ENCODE peak calls at places on chromosomes 2 and 18, in ten cellular contexts. V, W, Z, E, F, S, H, T, G and R are unnamed samples.
A peak's percentile ranks its signal among the peaks of the same experiment; 100 is the strongest.

GRCh38 chr2:163405298-163405697 is 330.5 kb downstream of the FIGN start:
- DNase-seq in S (no peak), W (no peak), T (no peak), Z (no peak), F (no peak), H (no peak), V (no peak), G (peak; percentile 6), E (no peak), R (no peak)

GRCh38 chr2:27003003-27003402 is 29.8 kb upstream of the TMEM214 start:
- DNase-seq in F (no peak), T (no peak), S (no peak), W (no peak), G (no peak), H (no peak), V (no peak), Z (no peak), E (no peak), R (no peak)

GRCh38 chr2:218963597-218963996 is 4.1 kb downstream of the CDK5R2 start:
- DNase-seq in V (no peak), F (no peak), Z (no peak), W (no peak), T (no peak), E (no peak), S (no peak), H (no peak), G (no peak), R (no peak)

GRCh38 chr2:34188464-34188863 is 589.4 kb upstream of the FAM98A start:
- DNase-seq in W (no peak), S (no peak), T (no peak), V (no peak), Z (no peak), H (no peak), G (no peak), F (no peak), E (no peak), R (no peak)

GRCh38 chr2:214889301-214889700 is 79.8 kb upstream of the BARD1 start:
- DNase-seq in S (no peak), Z (no peak), V (no peak), F (no peak), H (no peak), W (no peak), T (no peak), G (no peak), E (no peak), R (no peak)

GRCh38 chr2:30679416-30680088 is 127.7 kb downstream of the CAPN13 start:
- DNase-seq in Z (no peak), G (no peak), S (no peak), V (peak; percentile 78), H (no peak), T (no peak), E (no peak), F (no peak), W (no peak), R (peak; percentile 25)

GRCh38 chr2:37189452-37190153 is 1.1 kb upstream of the SULT6B1 start:
- DNase-seq in Z (peak; percentile 89), T (peak; percentile 88), E (no peak), F (no peak), S (no peak), V (no peak), H (no peak), G (no peak), W (peak; percentile 78), R (no peak)

GRCh38 chr2:162091325-162092007 is 17.5 kb upstream of the DPP4 start:
- DNase-seq in W (no peak), H (no peak), F (no peak), S (peak; percentile 65), Z (peak; percentile 81), T (no peak), V (no peak), G (no peak), E (no peak), R (no peak)

GRCh38 chr2:21175895-21176646 is 52.3 kb downstream of the TDRD15 start:
- DNase-seq in F (peak; percentile 58), H (no peak), S (no peak), T (no peak), Z (no peak), W (no peak), E (no peak), V (no peak), G (peak; percentile 3), R (no peak)

GRCh38 chr18:56933472-56933871 is 213.4 kb upstream of the BOD1L2 start:
- DNase-seq in F (no peak), H (no peak), S (no peak), Z (no peak), E (no peak), V (no peak), G (no peak), T (no peak), W (no peak), R (no peak)

GRCh38 chr2:6750389-6751158 is 115.1 kb downstream of the CMPK2 start:
- DNase-seq in Z (no peak), W (no peak), V (no peak), T (no peak), H (no peak), G (no peak), F (no peak), S (no peak), E (no peak), R (no peak)

DNA sequence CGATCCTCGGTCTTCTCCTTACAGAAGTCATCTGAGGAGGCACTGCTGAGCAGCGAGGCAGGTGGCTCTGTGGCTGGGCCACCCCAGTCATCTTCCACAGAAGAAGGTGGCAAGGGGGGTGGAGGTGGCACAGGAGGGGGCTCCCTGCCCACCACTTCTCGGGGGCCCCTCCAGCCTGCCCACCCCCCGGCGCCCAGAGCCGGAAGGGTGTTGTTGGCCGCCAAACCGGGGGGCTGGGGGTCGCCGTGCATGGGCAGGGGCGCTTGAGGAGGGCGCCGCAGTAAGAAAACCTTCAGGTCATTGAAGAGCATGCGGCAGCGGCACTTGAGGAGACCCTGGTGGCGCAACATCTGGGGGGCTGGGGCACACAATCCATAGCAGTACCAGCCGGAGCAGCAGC is 2.5 kb downstream of the MARCHF4 start:
- DNase-seq in G (no peak), H (no peak), Z (no peak), E (no peak), S (no peak), V (no peak), W (no peak), F (no peak), T (no peak), R (no peak)
- TF ChIP-seq CTCF in G (no peak), H (no peak), Z (no peak), E (no peak), S (no peak), V (no peak), W (no peak), F (no peak), T (no peak), R (no peak)

GRCh38 chr2:238900511-238900910 is 52.6 kb downstream of the TWIST2 start:
- DNase-seq in S (no peak), Z (no peak), G (no peak), T (no peak), F (no peak), E (no peak), H (no peak), W (no peak), V (no peak), R (no peak)

GRCh38 chr2:238901461-238902057 is 53.7 kb downstream of the TWIST2 start:
- DNase-seq in W (no peak), H (no peak), V (no peak), E (no peak), G (no peak), T (no peak), Z (no peak), F (no peak), S (no peak), R (no peak)

GRCh38 chr2:238904177-238904576 is 56.3 kb downstream of the TWIST2 start:
- DNase-seq in T (no peak), F (no peak), W (no peak), E (no peak), Z (no peak), V (no peak), S (no peak), H (no peak), G (no peak), R (no peak)

GRCh38 chr2:238903141-238903540 is 55.3 kb downstream of the TWIST2 start:
- DNase-seq in F (no peak), T (no peak), Z (no peak), G (no peak), H (no peak), W (no peak), E (no peak), V (no peak), S (no peak), R (no peak)

DNA sequence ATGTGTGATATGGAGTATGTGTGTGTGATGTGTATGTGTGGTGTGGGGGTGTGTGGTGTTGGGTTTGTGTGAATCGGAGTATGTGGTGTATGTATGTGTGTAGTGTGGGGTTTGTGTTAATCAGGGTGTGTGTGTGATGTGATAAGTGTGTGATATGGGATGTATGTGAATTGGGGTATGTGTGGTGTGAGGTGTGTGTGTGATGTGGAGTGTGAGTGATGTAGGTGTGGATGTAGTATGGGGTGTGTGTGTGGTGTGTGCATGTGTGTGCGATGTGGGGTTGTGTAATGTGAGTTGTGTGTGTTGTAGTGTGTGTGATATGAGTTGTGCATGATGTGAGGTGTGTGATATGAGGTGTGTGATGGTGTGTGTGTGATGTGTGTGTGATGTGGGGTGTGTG is 54.4 kb downstream of the TWIST2 start:
- DNase-seq in W (no peak), Z (no peak), S (no peak), G (no peak), E (no peak), H (no peak), F (no peak), T (no peak), V (no peak), R (no peak)
- H3K27ac ChIP-seq in W (no peak overlapping the region), Z (no peak overlapping the region), S (no peak overlapping the region), G (no peak overlapping the region), E (no peak overlapping the region), H (no peak overlapping the region), F (no peak overlapping the region), T (no peak overlapping the region), V (no peak overlapping the region), R (no peak overlapping the region)

GRCh38 chr18:45282101-45282812 is 333.0 kb upstream of the SLC14A2 start:
- DNase-seq in S (no peak), H (no peak), T (no peak), W (no peak), Z (no peak), G (no peak), V (no peak), F (no peak), E (no peak), R (no peak)
- TF ChIP-seq CTCF in S (no peak), H (no peak), T (no peak), W (no peak), Z (no peak), G (no peak), V (no peak), F (no peak), E (no peak), R (no peak)

DNA sequence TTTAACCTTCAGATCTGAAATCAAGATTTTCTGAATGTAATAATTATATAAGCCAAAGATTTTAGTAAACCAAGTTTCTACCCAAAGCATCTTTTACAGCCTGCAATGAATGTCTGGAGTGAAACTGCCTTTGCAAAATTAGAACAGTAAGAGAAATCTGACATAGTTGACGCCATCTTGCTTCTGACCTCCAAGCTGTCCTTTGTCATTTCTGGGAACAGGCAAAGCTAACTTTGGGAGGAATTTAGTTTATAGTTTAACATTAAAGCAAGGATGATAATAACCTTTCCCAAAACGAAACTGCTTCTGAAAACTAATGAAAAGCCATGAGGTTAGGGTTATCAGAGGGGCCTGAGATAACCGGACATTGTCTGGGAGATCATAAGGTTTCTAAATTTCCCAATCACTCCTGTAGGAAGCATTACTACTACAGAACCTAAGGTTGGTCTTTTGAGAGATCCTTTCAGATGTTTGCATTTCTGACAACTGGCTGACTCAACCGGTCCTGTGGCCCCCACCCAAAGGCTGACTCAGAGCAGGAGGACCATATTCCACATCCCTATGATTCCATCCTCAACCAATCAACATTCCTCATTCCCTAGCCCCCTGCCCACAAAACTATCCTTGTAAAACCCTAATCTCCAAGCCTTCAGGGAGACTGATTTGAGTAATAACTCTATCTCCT is 124.5 kb downstream of the TMEM131 start:
- DNase-seq in E (no peak), T (no peak), G (no peak), V (no peak), S (no peak), Z (peak; percentile 60), H (no peak), W (no peak), F (no peak), R (no peak)
- H3K27ac ChIP-seq in E (peak overlapping the region; percentile 23), T (no peak overlapping the region), G (no peak overlapping the region), V (no peak overlapping the region), S (peak overlapping the region; percentile 23), Z (peak overlapping the region; percentile 84), H (peak overlapping the region; percentile 68), W (no peak overlapping the region), F (no peak overlapping the region), R (peak overlapping the region; percentile 84)